ENCODE peak calls at places on chromosomes 7 and 10, in nine cellular contexts. One of them, this sample, is unnamed.

GRCh38 chr7:29254663-29255062 is 60.1 kb downstream of the CHN2 start:
- DNase-seq in GM23248: peak; percentile 13
- DNase-seq in HCT116: no peak
- DNase-seq in SK-N-SH: no peak
- DNase-seq in GM23338: peak; percentile 77
- DNase-seq in neural progenitor cell: peak; percentile 27
- DNase-seq in MM.1S: no peak
- DNase-seq in OCI-LY7: no peak
- DNase-seq in hepatocyte: no peak
- DNase-seq in this sample: peak; percentile 14

GRCh38 chr10:128103229-128103714 is 23.0 kb downstream of the MKI67 start:
- DNase-seq in GM23248: no peak
- DNase-seq in hepatocyte: no peak
- DNase-seq in SK-N-SH: no peak
- DNase-seq in HCT116: no peak
- DNase-seq in GM23338: no peak
- DNase-seq in MM.1S: no peak
- DNase-seq in OCI-LY7: no peak
- DNase-seq in neural progenitor cell: no peak
- DNase-seq in this sample: no peak

GRCh38 chr7:49346200-49346899 is 422.0 kb downstream of the CDC14C start:
- DNase-seq in MM.1S: no peak
- DNase-seq in GM23338: no peak
- DNase-seq in neural progenitor cell: no peak
- DNase-seq in hepatocyte: no peak
- DNase-seq in SK-N-SH: no peak
- DNase-seq in HCT116: no peak
- DNase-seq in GM23248: no peak
- DNase-seq in OCI-LY7: no peak
- DNase-seq in this sample: no peak

GRCh38 chr7:55477781-55478374 is 94.4 kb downstream of the VOPP1 start:
- DNase-seq in GM23338: peak; percentile 40
- DNase-seq in MM.1S: no peak
- DNase-seq in GM23248: peak; percentile 93
- DNase-seq in hepatocyte: no peak
- DNase-seq in HCT116: no peak
- DNase-seq in SK-N-SH: no peak
- DNase-seq in OCI-LY7: no peak
- DNase-seq in neural progenitor cell: no peak
- DNase-seq in this sample: no peak

GRCh38 chr7:47335071-47335470 is 246.8 kb downstream of the TNS3 start:
- DNase-seq in neural progenitor cell: no peak
- DNase-seq in hepatocyte: no peak
- DNase-seq in SK-N-SH: no peak
- DNase-seq in OCI-LY7: no peak
- DNase-seq in HCT116: no peak
- DNase-seq in GM23248: no peak
- DNase-seq in MM.1S: no peak
- DNase-seq in GM23338: no peak
- DNase-seq in this sample: no peak

GRCh38 chr10:34789993-34790506 is 25.0 kb downstream of the PARD3 start:
- DNase-seq in GM23338: no peak
- DNase-seq in neural progenitor cell: no peak
- DNase-seq in MM.1S: no peak
- DNase-seq in HCT116: no peak
- DNase-seq in GM23248: peak; percentile 44
- DNase-seq in hepatocyte: peak; percentile 60
- DNase-seq in OCI-LY7: no peak
- DNase-seq in SK-N-SH: peak; percentile 39
- DNase-seq in this sample: no peak

GRCh38 chr10:74997163-74997562 is 114.3 kb upstream of the SAMD8 start:
- DNase-seq in OCI-LY7: no peak
- DNase-seq in neural progenitor cell: no peak
- DNase-seq in GM23248: no peak
- DNase-seq in hepatocyte: no peak
- DNase-seq in SK-N-SH: no peak
- DNase-seq in MM.1S: no peak
- DNase-seq in GM23338: no peak
- DNase-seq in HCT116: no peak
- DNase-seq in this sample: no peak

GRCh38 chr7:89238156-89238555 is 442.6 kb upstream of the TEX47 start:
- DNase-seq in GM23338: no peak
- DNase-seq in HCT116: no peak
- DNase-seq in OCI-LY7: no peak
- DNase-seq in SK-N-SH: no peak
- DNase-seq in hepatocyte: no peak
- DNase-seq in GM23248: peak; percentile 41
- DNase-seq in MM.1S: no peak
- DNase-seq in neural progenitor cell: no peak
- DNase-seq in this sample: peak; percentile 67

GRCh38 chr10:6445671-6446278 is 134.3 kb downstream of the PRKCQ start:
- DNase-seq in neural progenitor cell: peak; percentile 52
- DNase-seq in hepatocyte: peak; percentile 35
- DNase-seq in SK-N-SH: peak; percentile 38
- DNase-seq in HCT116: peak; percentile 18
- DNase-seq in GM23248: peak; percentile 58
- DNase-seq in GM23338: peak; percentile 70
- DNase-seq in OCI-LY7: peak; percentile 57
- DNase-seq in MM.1S: peak; percentile 65
- DNase-seq in this sample: peak; percentile 36

GRCh38 chr7:44639701-44640321 is 33.4 kb downstream of the OGDH start:
- DNase-seq in GM23338: peak; percentile 69
- DNase-seq in OCI-LY7: no peak
- DNase-seq in SK-N-SH: peak; percentile 31
- DNase-seq in HCT116: peak; percentile 12
- DNase-seq in MM.1S: no peak
- DNase-seq in GM23248: peak; percentile 69
- DNase-seq in neural progenitor cell: peak; percentile 21
- DNase-seq in hepatocyte: peak; percentile 82
- DNase-seq in this sample: peak; percentile 35

GRCh38 chr10:128080231-128080630 is 46.0 kb downstream of the MKI67 start:
- DNase-seq in SK-N-SH: no peak
- DNase-seq in OCI-LY7: no peak
- DNase-seq in GM23338: no peak
- DNase-seq in neural progenitor cell: no peak
- DNase-seq in HCT116: no peak
- DNase-seq in hepatocyte: no peak
- DNase-seq in MM.1S: no peak
- DNase-seq in GM23248: no peak
- DNase-seq in this sample: no peak

GRCh38 chr10:102113261-102113955 is 6.8 kb downstream of the LDB1 start:
- DNase-seq in MM.1S: no peak
- DNase-seq in GM23248: no peak
- DNase-seq in SK-N-SH: no peak
- DNase-seq in GM23338: no peak
- DNase-seq in OCI-LY7: no peak
- DNase-seq in hepatocyte: no peak
- DNase-seq in HCT116: no peak
- DNase-seq in neural progenitor cell: peak; percentile 8
- DNase-seq in this sample: no peak

GRCh38 chr10:71266147-71266917 is 52.7 kb upstream of the SLC29A3 start:
- DNase-seq in hepatocyte: peak; percentile 72
- DNase-seq in OCI-LY7: no peak
- DNase-seq in SK-N-SH: peak; percentile 76
- DNase-seq in HCT116: no peak
- DNase-seq in GM23338: peak; percentile 45
- DNase-seq in neural progenitor cell: no peak
- DNase-seq in MM.1S: no peak
- DNase-seq in GM23248: peak; percentile 70
- DNase-seq in this sample: no peak
- TF ChIP-seq EZH2phosphoT487 in hepatocyte: no peak
- TF ChIP-seq EZH2phosphoT487 in OCI-LY7: no peak
- TF ChIP-seq EZH2phosphoT487 in SK-N-SH: no peak
- TF ChIP-seq EZH2phosphoT487 in HCT116: no peak
- TF ChIP-seq EZH2phosphoT487 in GM23338: no peak
- TF ChIP-seq EZH2phosphoT487 in neural progenitor cell: no peak
- TF ChIP-seq EZH2phosphoT487 in MM.1S: no peak
- TF ChIP-seq EZH2phosphoT487 in GM23248: no peak
- TF ChIP-seq EZH2phosphoT487 in this sample: no peak

DNA sequence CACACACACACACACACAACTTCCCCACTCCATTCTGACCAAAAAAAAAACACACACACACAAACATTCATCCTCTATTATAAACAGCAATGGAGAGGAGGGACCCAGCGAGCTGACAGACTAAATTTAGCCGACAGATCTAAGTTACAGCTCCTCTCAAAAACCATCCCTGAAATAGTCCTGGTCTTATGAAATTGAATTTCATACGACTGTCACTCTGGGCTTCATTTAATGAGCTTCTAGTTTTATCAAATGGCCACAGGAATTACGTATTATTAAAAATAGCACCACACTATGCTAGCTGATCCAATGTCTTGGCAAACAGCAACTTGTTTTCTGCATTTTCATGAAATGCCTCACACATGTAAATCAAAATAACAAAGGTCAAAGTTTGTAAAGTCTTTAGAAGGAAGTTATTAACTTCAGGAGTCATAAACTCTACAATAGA is 131.3 kb upstream of the ASAH2 start:
- DNase-seq in SK-N-SH: no peak
- DNase-seq in neural progenitor cell: no peak
- DNase-seq in GM23248: peak; percentile 36
- DNase-seq in hepatocyte: no peak
- DNase-seq in HCT116: no peak
- DNase-seq in OCI-LY7: no peak
- DNase-seq in MM.1S: no peak
- DNase-seq in GM23338: no peak
- DNase-seq in this sample: no peak
- H3K27ac ChIP-seq in SK-N-SH: no peak overlapping the region
- H3K27ac ChIP-seq in neural progenitor cell: no peak overlapping the region
- H3K27ac ChIP-seq in GM23248: no peak overlapping the region
- H3K27ac ChIP-seq in hepatocyte: no peak overlapping the region
- H3K27ac ChIP-seq in HCT116: no peak overlapping the region
- H3K27ac ChIP-seq in OCI-LY7: no peak overlapping the region
- H3K27ac ChIP-seq in MM.1S: no peak overlapping the region
- H3K27ac ChIP-seq in GM23338: no peak overlapping the region
- H3K27ac ChIP-seq in this sample: no peak overlapping the region

GRCh38 chr7:42222891-42223290 is 14.1 kb downstream of the GLI3 start:
- DNase-seq in GM23338: peak; percentile 85
- DNase-seq in hepatocyte: no peak
- DNase-seq in MM.1S: no peak
- DNase-seq in HCT116: no peak
- DNase-seq in GM23248: no peak
- DNase-seq in SK-N-SH: no peak
- DNase-seq in OCI-LY7: no peak
- DNase-seq in neural progenitor cell: peak; percentile 89
- DNase-seq in this sample: no peak
- H3K4me2 ChIP-seq in GM23338: peak overlapping the region; percentile 46
- H3K4me2 ChIP-seq in hepatocyte: no peak overlapping the region
- H3K4me2 ChIP-seq in MM.1S: no peak overlapping the region
- H3K4me2 ChIP-seq in HCT116: no peak overlapping the region
- H3K4me2 ChIP-seq in GM23248: no peak overlapping the region
- H3K4me2 ChIP-seq in SK-N-SH: no peak overlapping the region
- H3K4me2 ChIP-seq in OCI-LY7: no peak overlapping the region
- H3K4me2 ChIP-seq in neural progenitor cell: peak overlapping the region; percentile 62
- H3K4me2 ChIP-seq in this sample: no peak overlapping the region

GRCh38 chr7:66503036-66503370 is 125.7 kb upstream of the KCTD7 start:
- DNase-seq in MM.1S: no peak
- DNase-seq in GM23338: no peak
- DNase-seq in SK-N-SH: no peak
- DNase-seq in neural progenitor cell: no peak
- DNase-seq in GM23248: no peak
- DNase-seq in HCT116: no peak
- DNase-seq in OCI-LY7: no peak
- DNase-seq in hepatocyte: no peak
- DNase-seq in this sample: no peak

GRCh38 chr7:66502230-66503035 is 126.2 kb upstream of the KCTD7 start:
- DNase-seq in GM23338: no peak
- DNase-seq in hepatocyte: no peak
- DNase-seq in HCT116: no peak
- DNase-seq in neural progenitor cell: no peak
- DNase-seq in SK-N-SH: peak; percentile 65
- DNase-seq in OCI-LY7: no peak
- DNase-seq in GM23248: no peak
- DNase-seq in MM.1S: no peak
- DNase-seq in this sample: no peak

GRCh38 chr7:66503551-66504031 is 125.1 kb upstream of the KCTD7 start:
- DNase-seq in GM23338: no peak
- DNase-seq in neural progenitor cell: no peak
- DNase-seq in HCT116: no peak
- DNase-seq in hepatocyte: no peak
- DNase-seq in OCI-LY7: no peak
- DNase-seq in SK-N-SH: no peak
- DNase-seq in GM23248: no peak
- DNase-seq in MM.1S: no peak
- DNase-seq in this sample: no peak

GRCh38 chr7:66497346-66497745 is 131.3 kb upstream of the KCTD7 start:
- DNase-seq in neural progenitor cell: no peak
- DNase-seq in HCT116: no peak
- DNase-seq in OCI-LY7: no peak
- DNase-seq in hepatocyte: no peak
- DNase-seq in MM.1S: no peak
- DNase-seq in GM23338: no peak
- DNase-seq in GM23248: no peak
- DNase-seq in SK-N-SH: no peak
- DNase-seq in this sample: no peak

GRCh38 chr7:66500087-66500486 is 128.6 kb upstream of the KCTD7 start:
- DNase-seq in OCI-LY7: peak; percentile 27
- DNase-seq in HCT116: peak; percentile 18
- DNase-seq in GM23248: no peak
- DNase-seq in hepatocyte: peak; percentile 39
- DNase-seq in neural progenitor cell: no peak
- DNase-seq in MM.1S: no peak
- DNase-seq in GM23338: peak; percentile 33
- DNase-seq in SK-N-SH: no peak
- DNase-seq in this sample: no peak
- TF ChIP-seq EZH2phosphoT487 in OCI-LY7: no peak
- TF ChIP-seq EZH2phosphoT487 in HCT116: no peak
- TF ChIP-seq EZH2phosphoT487 in GM23248: no peak
- TF ChIP-seq EZH2phosphoT487 in hepatocyte: no peak
- TF ChIP-seq EZH2phosphoT487 in neural progenitor cell: no peak
- TF ChIP-seq EZH2phosphoT487 in MM.1S: no peak
- TF ChIP-seq EZH2phosphoT487 in GM23338: no peak
- TF ChIP-seq EZH2phosphoT487 in SK-N-SH: no peak
- TF ChIP-seq EZH2phosphoT487 in this sample: no peak

GRCh38 chr10:43822509-43823236 is 174.0 kb upstream of the ZNF32 start:
- DNase-seq in HCT116: no peak
- DNase-seq in hepatocyte: no peak
- DNase-seq in neural progenitor cell: no peak
- DNase-seq in MM.1S: peak; percentile 14
- DNase-seq in GM23248: peak; percentile 75
- DNase-seq in SK-N-SH: no peak
- DNase-seq in OCI-LY7: no peak
- DNase-seq in GM23338: no peak
- DNase-seq in this sample: no peak
- H3K27ac ChIP-seq in HCT116: no peak overlapping the region
- H3K27ac ChIP-seq in hepatocyte: no peak overlapping the region
- H3K27ac ChIP-seq in neural progenitor cell: no peak overlapping the region
- H3K27ac ChIP-seq in MM.1S: no peak overlapping the region
- H3K27ac ChIP-seq in GM23248: peak overlapping the region; percentile 64
- H3K27ac ChIP-seq in SK-N-SH: peak overlapping the region; percentile 66
- H3K27ac ChIP-seq in OCI-LY7: no peak overlapping the region
- H3K27ac ChIP-seq in GM23338: no peak overlapping the region
- H3K27ac ChIP-seq in this sample: no peak overlapping the region

GRCh38 chr10:62057872-62058271 is 156.4 kb downstream of the ARID5B start:
- DNase-seq in GM23338: no peak
- DNase-seq in neural progenitor cell: no peak
- DNase-seq in OCI-LY7: no peak
- DNase-seq in hepatocyte: no peak
- DNase-seq in MM.1S: no peak
- DNase-seq in SK-N-SH: no peak
- DNase-seq in GM23248: no peak
- DNase-seq in HCT116: no peak
- DNase-seq in this sample: no peak
- H3K4me2 ChIP-seq in GM23338: no peak overlapping the region
- H3K4me2 ChIP-seq in neural progenitor cell: no peak overlapping the region
- H3K4me2 ChIP-seq in OCI-LY7: no peak overlapping the region
- H3K4me2 ChIP-seq in hepatocyte: peak overlapping the region; percentile 9
- H3K4me2 ChIP-seq in MM.1S: no peak overlapping the region
- H3K4me2 ChIP-seq in SK-N-SH: peak overlapping the region; percentile 61
- H3K4me2 ChIP-seq in GM23248: peak overlapping the region; percentile 86
- H3K4me2 ChIP-seq in HCT116: no peak overlapping the region
- H3K4me2 ChIP-seq in this sample: no peak overlapping the region